ENCODE peak calls at places on chromosomes 16 and 17, in nine cellular contexts. Q is tibial nerve, D is sigmoid colon, U is stomach, W is A549, X is transverse colon, B is GM12878, A is suprapubic skin, N is K562. H is an unnamed sample.

GRCh38 chr17:81652901-81653771 is 3.2 kb downstream of the PDE6G start:
- DNase-seq in Q (no peak), A (no peak), W (no peak), X (no peak), N (no peak), B (no peak), D (peak; percentile 65), U (no peak), H (no peak)

GRCh38 chr16:881219-882097 is 80.9 kb upstream of the GNG13 start:
- DNase-seq in B (no peak), D (peak; percentile 54), A (peak; percentile 71), Q (no peak), U (no peak), W (no peak), X (no peak), N (no peak), H (no peak)

GRCh38 chr17:42760652-42761581 is at the start of gene RAMP2:
- DNase-seq in W (peak; percentile 41), D (peak; percentile 68), B (no peak), U (peak; percentile 39), A (no peak), X (no peak), Q (no peak), N (no peak), H (peak; percentile 65)

GRCh38 chr17:62109378-62109902 is 44.4 kb upstream of the MED13 start:
- DNase-seq in D (no peak), Q (no peak), W (peak; percentile 92), A (no peak), N (peak; percentile 90), U (peak; percentile 86), B (peak; percentile 77), X (peak; percentile 78), H (no peak)

GRCh38 chr17:75689441-75689873 is 22.3 kb downstream of the SAP30BP start:
- DNase-seq in D (no peak), X (no peak), U (no peak), Q (no peak), W (no peak), N (no peak), A (peak; percentile 68), B (peak; percentile 60), H (no peak)

GRCh38 chr17:9790889-9791876 is at the start of gene DHRS7C:
- DNase-seq in B (no peak), N (no peak), A (no peak), U (no peak), D (no peak), W (no peak), Q (no peak), X (no peak), H (no peak)

GRCh38 chr16:1152651-1153259 is at the start of gene CACNA1H:
- DNase-seq in B (no peak), U (no peak), Q (no peak), N (peak; percentile 95), D (no peak), A (no peak), W (peak; percentile 58), X (no peak), H (peak; percentile 79)

GRCh38 chr17:20008242-20009051 is 712 bp upstream of the SPECC1 start:
- DNase-seq in W (peak; percentile 59), D (no peak), U (no peak), N (peak; percentile 47), B (no peak), X (peak; percentile 28), Q (no peak), A (no peak), H (peak; percentile 41)

GRCh38 chr17:3935825-3936355 is 19.6 kb upstream of the P2RX1 start:
- DNase-seq in B (no peak), W (no peak), D (no peak), U (no peak), Q (no peak), A (no peak), X (no peak), N (no peak), H (no peak)

GRCh38 chr17:38428150-38428642 is at the start of gene ARHGAP23:
- DNase-seq in U (peak; percentile 64), Q (no peak), B (no peak), D (peak; percentile 89), X (peak; percentile 62), A (no peak), W (peak; percentile 60), N (peak; percentile 63), H (peak; percentile 69)

GRCh38 chr16:70685938-70686375 is at the start of gene MTSS2:
- DNase-seq in N (peak; percentile 95), U (peak; percentile 83), X (peak; percentile 77), Q (peak; percentile 72), A (peak; percentile 93), W (peak; percentile 72), B (no peak), D (peak; percentile 96), H (peak; percentile 94)

GRCh38 chr17:62714016-62714777 is 86.7 kb downstream of the MRC2 start:
- DNase-seq in U (no peak), W (no peak), B (no peak), D (peak; percentile 26), N (no peak), X (no peak), Q (no peak), A (peak; percentile 57), H (no peak)

GRCh38 chr17:17868637-17869522 is 32.1 kb upstream of the SREBF1 start:
- DNase-seq in D (no peak), X (no peak), U (no peak), Q (no peak), W (no peak), B (no peak), N (no peak), A (no peak), H (peak; percentile 66)

GRCh38 chr17:72267601-72268000 is 146.8 kb downstream of the SOX9 start:
- DNase-seq in N (no peak), A (no peak), Q (no peak), U (no peak), B (no peak), X (no peak), W (no peak), D (no peak), H (no peak)

GRCh38 chr16:56625140-56625942 is at the start of gene MT1E:
- DNase-seq in D (peak; percentile 95), A (peak; percentile 89), B (no peak), X (peak; percentile 83), Q (peak; percentile 42), U (peak; percentile 93), W (no peak), N (no peak), H (peak; percentile 68)
- TF ChIP-seq POLR2A in D (peak; percentile 83), A (peak; percentile 90), B (no peak), X (peak; percentile 97), Q (no peak), U (no peak), W (no peak), N (no peak), H (peak; percentile 59)

GRCh38 chr16:66510298-66510697 is 39.6 kb downstream of the TK2 start:
- DNase-seq in N (no peak), A (no peak), X (no peak), B (no peak), D (peak; percentile 61), U (peak; percentile 24), Q (no peak), W (no peak), H (no peak)

GRCh38 chr16:66511615-66512500 is 38.1 kb downstream of the TK2 start:
- DNase-seq in A (no peak), W (peak; percentile 64), U (peak; percentile 25), B (no peak), Q (peak; percentile 46), X (no peak), N (peak; percentile 43), D (peak; percentile 61), H (no peak)

GRCh38 chr16:66510711-66511614 is 39.0 kb downstream of the TK2 start:
- DNase-seq in A (no peak), U (peak; percentile 66), W (no peak), B (no peak), X (no peak), Q (no peak), D (peak; percentile 74), N (no peak), H (peak; percentile 74)

GRCh38 chr16:66515543-66516171 is 34.3 kb downstream of the TK2 start:
- DNase-seq in B (no peak), N (peak; percentile 37), Q (no peak), W (peak; percentile 44), X (no peak), U (no peak), A (no peak), D (peak; percentile 67), H (no peak)

DNA sequence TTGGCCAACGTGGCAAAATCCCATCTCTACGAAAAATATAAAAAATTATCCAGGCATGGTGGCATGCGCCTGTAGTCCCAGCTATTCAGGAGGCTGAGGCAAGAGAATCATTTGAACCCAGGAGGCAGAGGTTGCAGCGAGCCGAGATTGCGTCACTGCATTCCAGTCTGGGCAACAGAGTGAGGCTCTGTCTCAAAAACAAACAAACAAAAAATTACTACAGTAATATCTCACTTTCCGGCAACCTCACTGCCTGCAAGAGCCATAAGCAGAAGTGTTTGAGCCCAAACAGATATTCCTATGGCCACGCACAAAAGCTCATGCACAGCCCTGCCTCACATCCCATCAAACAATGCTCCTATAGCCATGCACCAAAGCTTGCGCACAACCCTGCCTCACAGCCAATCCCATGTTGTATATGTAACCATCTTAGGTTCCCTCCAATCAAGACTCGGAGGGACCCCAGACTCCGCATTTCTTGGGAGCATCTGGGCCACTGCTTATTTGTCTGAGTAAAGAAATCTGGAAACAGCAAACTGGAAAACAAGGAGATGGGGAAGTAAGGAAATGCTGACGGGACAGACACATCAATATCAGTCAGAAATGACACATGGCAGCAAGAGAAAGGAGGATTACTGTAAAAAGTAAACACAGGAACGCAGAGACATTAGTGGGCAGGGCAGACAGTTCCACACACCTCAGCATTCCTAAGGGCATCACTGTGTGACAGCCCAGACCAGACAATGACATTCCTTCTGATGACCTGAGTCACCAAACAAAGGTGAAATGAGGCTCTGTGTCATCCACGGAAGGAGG is 37.1 kb downstream of the TK2 start:
- DNase-seq in X (no peak), N (no peak), U (peak; percentile 21), D (peak; percentile 63), W (no peak), A (no peak), Q (no peak), B (no peak), H (no peak)
- TF ChIP-seq EP300 in X (no peak), N (no peak), U (no peak), D (no peak), W (peak; percentile 66), A (no peak), Q (no peak), B (no peak), H (no peak)

GRCh38 chr16:2938206-2938605 is 25.9 kb upstream of the KREMEN2 start:
- DNase-seq in B (no peak), A (no peak), N (no peak), U (no peak), X (no peak), W (no peak), D (no peak), Q (no peak), H (no peak)
- TF ChIP-seq POLR2A in B (no peak), A (no peak), N (no peak), U (no peak), X (no peak), W (no peak), D (no peak), Q (no peak), H (no peak)

DNA sequence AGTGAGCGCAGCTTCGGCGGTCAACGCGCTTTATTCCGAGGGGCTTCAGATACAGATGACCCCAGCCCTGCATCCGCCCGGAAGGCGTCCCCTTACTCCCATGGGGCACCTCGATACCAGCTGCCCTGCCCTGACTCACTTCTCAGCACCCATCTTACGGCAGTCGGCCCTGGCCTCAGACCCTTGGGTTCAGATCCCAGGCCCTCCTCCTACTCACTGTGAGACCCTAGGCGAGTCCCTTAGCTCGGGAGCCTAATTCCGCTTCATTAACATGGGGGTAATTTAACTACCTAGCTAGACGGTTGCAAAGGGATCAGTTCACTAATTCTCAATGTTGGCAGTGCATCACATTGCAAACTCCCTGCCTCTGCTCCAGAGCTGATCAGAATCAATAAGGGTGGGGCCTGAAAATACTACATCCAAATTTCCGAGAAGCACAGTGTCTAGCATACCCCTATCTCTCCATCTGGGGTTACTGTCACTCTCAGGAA is 281 bp upstream of the FLOT2 start:
- DNase-seq in D (peak; percentile 79), N (no peak), U (no peak), B (no peak), A (no peak), X (no peak), Q (no peak), W (no peak), H (no peak)
- TF ChIP-seq EP300 in D (no peak), N (no peak), U (no peak), B (no peak), A (no peak), X (no peak), Q (no peak), W (no peak), H (no peak)